ENCODE peak calls at places on chromosomes 13 and 19, in seven cellular contexts. I is right atrium auricular region, D is cardiac muscle cell, O is left ventricle myocardium inferior, C is fibroblast of lung, Z is thoracic aorta, B is AG04450. T is an unnamed sample.
A peak's percentile ranks its signal among the peaks of the same experiment; 100 is the strongest.

GRCh38 chr13:24276310-24276709 is 33.1 kb upstream of the C1QTNF9 start:
- DNase-seq in I (no peak), Z (no peak), B (no peak), D (no peak), O (no peak), C (no peak), T (no peak)

GRCh38 chr13:107370036-107370785 is 802.3 kb upstream of the ARGLU1 start:
- DNase-seq in D (peak; percentile 62), Z (no peak), B (peak; percentile 59), O (no peak), C (peak; percentile 83), I (no peak), T (no peak)

GRCh38 chr13:78045916-78046315 is 127.3 kb upstream of the EDNRB start:
- DNase-seq in O (no peak), D (peak; percentile 9), Z (no peak), C (no peak), I (no peak), B (no peak), T (no peak)

GRCh38 chr13:94173312-94173854 is 306.1 kb downstream of the DCT start:
- DNase-seq in O (no peak), C (peak; percentile 93), B (peak; percentile 27), I (no peak), Z (no peak), D (no peak), T (no peak)

GRCh38 chr19:41991025-41991424 is 3.0 kb downstream of the ATP1A3 start:
- DNase-seq in B (no peak), Z (no peak), C (no peak), D (no peak), I (no peak), O (peak; percentile 78), T (no peak)

GRCh38 chr19:18503337-18503970 is 18.4 kb downstream of the ELL start:
- DNase-seq in I (peak; percentile 69), Z (no peak), B (no peak), C (no peak), D (no peak), O (no peak), T (no peak)

GRCh38 chr13:102567857-102568256 is 28.9 kb upstream of the TPP2 start:
- DNase-seq in Z (no peak), I (no peak), D (no peak), B (no peak), O (no peak), C (no peak), T (no peak)

GRCh38 chr13:29589234-29589633 is 6.3 kb downstream of the SLC7A1 start:
- DNase-seq in B (no peak), O (no peak), Z (no peak), D (no peak), C (peak; percentile 84), I (no peak), T (no peak)

GRCh38 chr19:13097331-13098258 is 5.1 kb downstream of the LYL1 start:
- DNase-seq in O (no peak), D (no peak), B (no peak), Z (no peak), I (no peak), C (no peak), T (no peak)

GRCh38 chr19:37943480-37943879 is 36.5 kb downstream of the SIPA1L3 start:
- DNase-seq in Z (no peak), C (no peak), I (no peak), B (no peak), O (no peak), D (no peak), T (no peak)

GRCh38 chr13:80341771-80342271 is 895 bp upstream of the SPRY2 start:
- DNase-seq in O (peak; percentile 66), I (peak; percentile 67), Z (no peak), D (peak; percentile 68), B (no peak), C (peak; percentile 68), T (no peak)

GRCh38 chr13:25882732-25883357 is 169.0 kb downstream of the SHISA2 start:
- DNase-seq in B (no peak), D (no peak), C (no peak), Z (no peak), O (no peak), I (no peak), T (no peak)

GRCh38 chr13:106371024-106371423 is 164.4 kb downstream of the EFNB2 start:
- DNase-seq in C (no peak), I (no peak), Z (no peak), O (no peak), B (no peak), D (no peak), T (no peak)

GRCh38 chr13:36344173-36344572 is 2.0 kb downstream of the SPART start:
- DNase-seq in Z (no peak), I (no peak), C (peak; percentile 35), D (peak; percentile 91), O (no peak), B (no peak), T (no peak)

GRCh38 chr19:27716922-27717321 is 1496.0 kb downstream of the UQCRFS1 start:
- DNase-seq in D (no peak), I (no peak), B (no peak), Z (no peak), O (no peak), C (no peak), T (no peak)
- H3K9me3 ChIP-seq in D (no peaks in the 10 kb centered on the region), I (no peaks in the 10 kb centered on the region), B (peaks cover 13% of the 10 kb centered on the region), Z (peaks cover 25% of the 10 kb centered on the region), O (peaks cover 51% of the 10 kb centered on the region), C (no peaks in the 10 kb centered on the region), T (peaks cover 3% of the 10 kb centered on the region)

DNA sequence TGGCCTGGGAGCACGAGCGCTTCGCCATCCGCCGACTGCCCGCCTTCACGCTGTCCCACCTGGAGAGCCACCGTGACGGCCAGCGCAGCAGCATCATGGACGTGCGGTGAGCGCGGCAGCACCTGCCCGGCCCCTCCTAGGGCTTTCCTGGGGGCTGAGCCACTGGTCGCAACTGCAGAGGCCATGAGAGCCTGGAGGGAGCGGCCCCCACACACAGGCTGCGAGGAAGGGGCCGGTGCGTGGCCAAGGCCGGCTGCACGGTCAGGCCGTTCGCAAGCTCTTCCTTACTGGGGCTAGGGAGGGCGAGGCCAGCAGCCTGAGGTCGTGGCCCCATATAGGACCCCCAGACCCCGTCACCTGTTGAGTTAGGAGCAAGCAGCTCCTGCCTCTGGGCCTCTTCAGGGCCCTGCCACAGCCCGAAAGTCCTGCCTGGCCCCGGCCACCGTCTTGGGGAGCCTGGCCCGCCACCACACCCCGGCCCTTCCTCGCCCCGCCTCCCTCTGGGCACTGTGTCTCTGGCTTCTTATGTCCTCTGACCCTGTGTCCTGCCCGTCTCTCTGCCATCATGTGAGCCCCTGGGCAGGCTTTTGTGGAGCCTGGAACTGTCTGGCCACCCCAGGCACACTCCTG is 19.0 kb downstream of the NCLN start:
- DNase-seq in B (no peak), Z (no peak), C (no peak), D (no peak), O (no peak), I (no peak), T (no peak)
- H3K9me3 ChIP-seq in B (no peaks in the 10 kb centered on the region), Z (no peaks in the 10 kb centered on the region), C (no peaks in the 10 kb centered on the region), D (no peaks in the 10 kb centered on the region), O (no peaks in the 10 kb centered on the region), I (no peaks in the 10 kb centered on the region), T (no peaks in the 10 kb centered on the region)

DNA sequence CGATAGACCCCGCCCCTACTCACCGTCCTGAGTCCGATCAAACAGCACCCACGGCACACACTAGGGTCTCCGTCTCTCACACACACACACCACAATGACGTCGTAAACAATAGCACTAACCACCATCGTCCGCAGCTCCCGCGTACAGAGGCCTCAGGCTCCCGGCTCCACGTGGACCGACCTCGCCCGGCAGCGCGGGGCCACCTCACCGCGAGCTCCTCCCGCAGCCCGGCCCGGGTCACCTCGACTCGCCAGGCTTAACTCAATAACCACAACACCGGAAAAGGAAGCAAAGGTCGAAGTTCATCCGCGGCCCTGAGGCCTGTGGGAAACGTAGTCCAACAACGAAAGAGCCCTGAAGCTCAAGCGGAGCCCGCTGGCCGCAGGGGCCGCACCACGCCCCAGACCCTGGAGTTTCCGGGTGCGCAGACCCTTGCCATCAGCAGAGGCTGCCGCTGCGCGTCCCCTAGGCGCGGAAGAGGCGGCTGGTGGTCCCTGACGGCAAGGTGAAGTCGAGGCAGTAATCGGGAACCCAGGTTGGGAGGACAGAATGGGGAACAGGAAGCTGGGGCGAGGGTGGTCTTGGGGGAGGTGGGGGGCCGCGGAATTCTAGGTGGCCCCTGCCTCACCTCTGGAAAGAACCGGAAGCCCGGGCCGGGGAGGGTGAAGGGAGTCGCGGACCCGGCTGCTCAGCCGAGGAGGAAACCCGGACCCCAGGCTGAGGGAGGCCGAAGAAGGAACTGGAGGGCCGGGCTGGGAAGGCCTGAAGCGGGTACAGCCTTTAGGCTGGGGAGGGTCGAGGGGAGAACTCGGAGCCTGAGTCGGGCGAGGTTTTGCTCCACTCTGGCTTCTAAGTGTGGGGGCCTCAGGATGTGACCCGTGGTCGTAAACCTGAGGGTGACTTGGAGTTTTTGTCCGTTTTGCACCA is at the start of gene ZNF529:
- DNase-seq in I (peak; percentile 94), Z (peak; percentile 72), C (peak; percentile 90), D (peak; percentile 92), B (peak; percentile 59), O (peak; percentile 87), T (peak; percentile 87)
- H3K9me3 ChIP-seq in I (peaks cover 17% of the 10 kb centered on the region), Z (peaks cover 7% of the 10 kb centered on the region), C (no peaks in the 10 kb centered on the region), D (no peaks in the 10 kb centered on the region), B (peaks cover 34% of the 10 kb centered on the region), O (peaks cover 23% of the 10 kb centered on the region), T (peaks cover 5% of the 10 kb centered on the region)

GRCh38 chr19:54188224-54188871 is 1.0 kb downstream of the MBOAT7 start:
- DNase-seq in I (no peak), Z (no peak), B (no peak), O (no peak), D (peak; percentile 50), C (peak; percentile 84), T (no peak)
- H3K9me3 ChIP-seq in I (no peaks in the 10 kb centered on the region), Z (no peaks in the 10 kb centered on the region), B (no peaks in the 10 kb centered on the region), O (no peaks in the 10 kb centered on the region), D (no peaks in the 10 kb centered on the region), C (no peaks in the 10 kb centered on the region), T (no peaks in the 10 kb centered on the region)

GRCh38 chr19:8858260-8858659 is 26.1 kb downstream of the MBD3L1 start:
- DNase-seq in B (no peak), D (no peak), C (no peak), I (no peak), Z (no peak), O (no peak), T (no peak)
- H3K9me3 ChIP-seq in B (peaks cover 35% of the 10 kb centered on the region), D (no peaks in the 10 kb centered on the region), C (no peaks in the 10 kb centered on the region), I (no peaks in the 10 kb centered on the region), Z (no peaks in the 10 kb centered on the region), O (no peaks in the 10 kb centered on the region), T (no peaks in the 10 kb centered on the region)

DNA sequence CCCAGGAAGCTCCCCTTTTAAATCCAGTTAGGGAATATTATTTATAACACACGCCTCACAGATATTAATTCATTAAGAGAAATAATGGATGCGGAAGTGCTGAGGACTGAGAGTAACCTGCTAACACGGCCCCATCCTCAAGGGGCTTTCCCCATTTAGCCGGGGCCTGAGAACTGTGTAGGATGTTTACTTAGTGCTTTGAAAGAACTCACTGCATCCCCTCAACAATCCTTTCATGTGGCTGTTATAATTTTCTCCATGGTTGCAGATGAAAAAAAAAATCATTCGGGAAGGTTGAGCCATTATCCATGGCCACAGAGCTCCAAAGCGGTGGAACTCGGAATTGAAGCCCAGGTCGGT is 98.2 kb downstream of the ING1 start:
- DNase-seq in O (no peak), C (no peak), I (peak; percentile 26), Z (no peak), B (no peak), D (no peak), T (no peak)
- H3K9me3 ChIP-seq in O (no peaks in the 10 kb centered on the region), C (no peaks in the 10 kb centered on the region), I (no peaks in the 10 kb centered on the region), Z (no peaks in the 10 kb centered on the region), B (peaks cover 19% of the 10 kb centered on the region), D (no peaks in the 10 kb centered on the region), T (no peaks in the 10 kb centered on the region)

DNA sequence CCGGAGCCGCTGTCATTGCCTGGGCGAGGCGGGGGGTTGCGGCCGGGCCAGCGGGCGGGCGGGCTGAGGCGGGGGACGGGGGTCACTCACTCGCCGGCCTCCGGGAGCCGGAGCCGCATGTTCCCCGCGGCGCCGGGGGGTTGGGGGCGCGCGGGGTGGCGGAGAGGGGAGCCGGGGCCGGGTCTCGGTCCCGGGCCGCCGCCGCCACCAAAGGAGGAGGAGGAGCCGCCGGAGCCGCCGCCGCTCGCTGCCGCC is 149 bp downstream of the MED26 start:
- DNase-seq in B (no peak), C (no peak), O (no peak), I (no peak), D (no peak), Z (no peak), T (no peak)
- H3K9me3 ChIP-seq in B (no peaks in the 10 kb centered on the region), C (no peaks in the 10 kb centered on the region), O (no peaks in the 10 kb centered on the region), I (no peaks in the 10 kb centered on the region), D (no peaks in the 10 kb centered on the region), Z (no peaks in the 10 kb centered on the region), T (no peaks in the 10 kb centered on the region)

T was measured in Panc1.